ENCODE peak calls at places on chromosomes 2 and 18, in eight cellular contexts. E is effector memory CD8-positive, alpha-beta T cell; D is HT-29; N is activated naive CD4-positive, alpha-beta T cell treated with anti-CD3 and anti-CD28 coated beads, Interleukin-2, amount 10 ng/mL, durations not matched to agents 7 days and 5 days; Q is NAMALWA; Z is brain microvascular endothelial cell; C is DND-41; S is retinal pigment epithelial cell. A is an unnamed sample.

GRCh38 chr2:215465246-215465645 is 29.4 kb upstream of the FN1 start:
- DNase-seq in Z (peak; percentile 78), D (no peak), S (no peak), E (no peak), Q (no peak), C (no peak), N (no peak), A (no peak)

GRCh38 chr2:201523506-201523905 is 72.0 kb downstream of the STRADB start:
- DNase-seq in Z (peak; percentile 36), E (no peak), S (no peak), C (no peak), Q (no peak), N (no peak), D (no peak), A (no peak)

GRCh38 chr2:71602115-71602495 is 148.7 kb downstream of the DYSF start:
- DNase-seq in D (no peak), E (no peak), C (no peak), N (no peak), Q (no peak), Z (no peak), S (no peak), A (no peak)

GRCh38 chr18:23380001-23380550 is 73.0 kb upstream of the RIOK3 start:
- DNase-seq in N (no peak), E (no peak), Q (no peak), C (no peak), Z (peak; percentile 87), S (no peak), D (peak; percentile 24), A (no peak)

GRCh38 chr18:48827321-48828200 is 123.2 kb downstream of the SMAD7 start:
- DNase-seq in Z (peak; percentile 71), D (no peak), N (no peak), E (no peak), Q (no peak), S (peak; percentile 62), C (no peak), A (no peak)

GRCh38 chr18:24023185-24023814 is 8.7 kb downstream of the TTC39C start:
- DNase-seq in C (peak; percentile 27), Q (peak; percentile 26), S (no peak), N (no peak), Z (no peak), E (no peak), D (peak; percentile 13), A (no peak)

GRCh38 chr18:59802031-59802430 is 97.8 kb upstream of the PMAIP1 start:
- DNase-seq in Z (no peak), C (no peak), N (no peak), Q (no peak), D (no peak), S (no peak), E (no peak), A (no peak)

GRCh38 chr18:68298340-68298739 is 416.6 kb downstream of the TMX3 start:
- DNase-seq in S (no peak), D (no peak), N (no peak), Z (no peak), Q (no peak), E (no peak), C (no peak), A (no peak)

GRCh38 chr2:204795156-204795555 is 249.9 kb downstream of the PARD3B start:
- DNase-seq in D (no peak), E (no peak), Z (peak; percentile 60), N (no peak), S (no peak), Q (no peak), C (no peak), A (no peak)

A was measured in NCI-H2081 treated with DMSO at 0.1 percent for 48 hours.